ENCODE peak calls at places on chromosomes 1 and 21, in seven cellular contexts. K is mesendoderm, J is mesenchymal stem cell, W is neuronal stem cell, Q is H1, G is trophoblast cell, L is H9. B is an unnamed sample.

GRCh38 chr1:15056515-15057285 is 96.8 kb upstream of the TMEM51 start:
- DNase-seq in J (peak), L (no peak), K (no peak), Q (no peak), W (no peak), G (no peak), B (peak)

GRCh38 chr1:162666006-162666645 is 33.9 kb downstream of the DDR2 start:
- DNase-seq in Q (no peak), W (no peak), K (no peak), G (peak), J (no peak), L (no peak), B (no peak)

GRCh38 chr21:46307625-46308024 is 16.0 kb downstream of the C21orf58 start:
- DNase-seq in Q (no peak), L (no peak), J (peak), G (peak), W (no peak), K (no peak), B (peak)

GRCh38 chr1:62723841-62724240 is 35.7 kb upstream of the DOCK7 start:
- DNase-seq in G (no peak), Q (no peak), J (no peak), W (no peak), L (no peak), K (no peak), B (no peak)

GRCh38 chr1:219958875-219959417 is 30.6 kb upstream of the SLC30A10 start:
- DNase-seq in W (no peak), G (no peak), K (no peak), J (no peak), Q (no peak), L (no peak), B (no peak)

GRCh38 chr1:11320153-11320936 is 47.3 kb downstream of the UBIAD1 start:
- DNase-seq in J (no peak), G (peak), L (peak), W (no peak), K (peak), Q (peak), B (no peak)

GRCh38 chr1:225755668-225756294 is 21.8 kb upstream of the SRP9 start:
- DNase-seq in G (no peak), W (no peak), K (no peak), L (no peak), J (no peak), Q (no peak), B (no peak)

GRCh38 chr1:186142916-186143315 is 232.1 kb downstream of the TPR start:
- DNase-seq in G (no peak), L (no peak), J (no peak), Q (no peak), K (no peak), W (no peak), B (no peak)

GRCh38 chr21:46142581-46143473 is 12.6 kb downstream of the FTCD start:
- DNase-seq in J (no peak), L (no peak), G (no peak), W (no peak), Q (no peak), K (no peak), B (no peak)

GRCh38 chr21:33975548-33976081 is 60.0 kb upstream of the ATP5PO start:
- DNase-seq in L (no peak), W (no peak), J (peak), Q (peak), K (peak), G (peak), B (peak)

GRCh38 chr1:3869751-3870301 is 12.6 kb downstream of the DFFB start:
- DNase-seq in Q (no peak), W (no peak), K (peak), L (no peak), G (peak), J (peak), B (no peak)

GRCh38 chr1:23556661-23557470 is 2.4 kb downstream of the ID3 start:
- DNase-seq in Q (no peak), J (peak), W (no peak), L (peak), K (peak), G (peak), B (peak)

GRCh38 chr1:172398193-172398592 is 22.3 kb upstream of the C1orf105 start:
- DNase-seq in J (peak), K (no peak), G (no peak), Q (no peak), L (no peak), W (no peak), B (peak)

GRCh38 chr1:240169188-240169587 is 77.5 kb downstream of the FMN2 start:
- DNase-seq in L (no peak), J (no peak), W (no peak), K (peak), G (no peak), Q (no peak), B (peak)

GRCh38 chr1:12593621-12594066 is 24.4 kb downstream of the DHRS3 start:
- DNase-seq in K (no peak), G (peak), W (no peak), Q (no peak), J (no peak), L (no peak), B (peak)

GRCh38 chr1:52904590-52905375 is 16.8 kb downstream of the ECHDC2 start:
- DNase-seq in L (peak), J (no peak), G (no peak), K (peak), W (no peak), Q (peak), B (no peak)

GRCh38 chr1:1347663-1348419 is 1.4 kb downstream of the DVL1 start:
- DNase-seq in W (no peak), L (peak), K (peak), Q (peak), J (peak), G (peak), B (peak)

GRCh38 chr1:91335607-91336006 is 69.0 kb downstream of the HFM1 start:
- DNase-seq in G (no peak), K (no peak), W (no peak), Q (no peak), J (no peak), L (no peak), B (peak)

GRCh38 chr1:159465191-159465603 is 25.7 kb downstream of the OR10J1 start:
- DNase-seq in K (no peak), W (no peak), Q (no peak), J (no peak), L (no peak), G (no peak), B (no peak)

GRCh38 chr1:159459551-159459950 is 20.0 kb downstream of the OR10J1 start:
- DNase-seq in J (no peak), K (no peak), G (no peak), L (no peak), Q (no peak), W (no peak), B (no peak)
- H2BK120ac ChIP-seq in J (no peak), K (no peak), G (no peak), L (no peak), Q (no peak), W (no peak), B (no peak)

DNA sequence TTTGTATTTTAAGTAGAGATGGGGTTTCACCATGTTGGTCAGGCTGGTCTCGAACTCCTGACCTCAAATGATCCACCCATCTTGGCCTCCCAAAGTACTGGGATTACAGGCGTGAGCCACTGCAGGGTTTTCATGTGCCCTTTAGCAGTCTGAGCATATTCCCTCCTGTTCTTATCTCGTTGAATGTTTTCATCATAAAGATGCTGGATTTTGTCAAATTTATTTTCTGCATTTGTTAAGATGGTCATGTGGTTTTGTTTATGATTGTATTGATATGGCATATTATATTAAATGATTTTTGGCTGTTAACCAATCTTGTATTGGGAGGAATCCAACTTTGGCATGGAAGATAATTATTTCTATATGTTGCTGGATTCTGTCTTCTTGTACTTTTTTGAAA is 8.8 kb downstream of the JMJD4 start:
- DNase-seq in Q (no peak), K (no peak), L (no peak), G (no peak), J (no peak), W (no peak), B (no peak)
- H2BK120ac ChIP-seq in Q (no peak), K (no peak), L (no peak), G (no peak), J (no peak), W (no peak), B (no peak)

GRCh38 chr1:93708734-93709481 is 27.3 kb upstream of the BCAR3 start:
- DNase-seq in K (peak), W (no peak), J (peak), G (no peak), Q (no peak), L (no peak), B (peak)
- H2BK120ac ChIP-seq in K (no peak), W (no peak), J (peak), G (no peak), Q (no peak), L (no peak), B (peak)

GRCh38 chr1:36699113-36699512 is 216.4 kb upstream of the CSF3R start:
- DNase-seq in Q (no peak), J (no peak), K (no peak), L (no peak), W (no peak), G (no peak), B (no peak)
- H2BK120ac ChIP-seq in Q (no peak), J (no peak), K (no peak), L (no peak), W (no peak), G (no peak), B (no peak)

GRCh38 chr1:167152192-167152876 is 58.5 kb downstream of the STYXL2 start:
- DNase-seq in J (no peak), L (no peak), Q (no peak), W (no peak), K (no peak), G (no peak), B (no peak)
- H2BK120ac ChIP-seq in J (no peak), L (no peak), Q (no peak), W (no peak), K (no peak), G (no peak), B (no peak)